ENCODE peak calls at places on chromosomes 13 and 19, in eight cellular contexts. H is GM12865, F is AG04450, A is HCT116, U is esophagus muscularis mucosa, Q is mesenchymal stem cell, N is breast epithelium, M is lower leg skin. L is an unnamed sample.

GRCh38 chr19:2095338-2095938 is 688 bp downstream of the MOB3A start:
- DNase-seq in U (no peak), M (no peak), Q (peak), F (no peak), N (no peak), H (peak), A (no peak), L (no peak)

GRCh38 chr19:38055040-38055439 is 148.0 kb downstream of the SIPA1L3 start:
- DNase-seq in F (no peak), H (no peak), Q (no peak), M (no peak), A (no peak), N (no peak), U (no peak), L (no peak)

GRCh38 chr13:113351514-113352026 is 12.4 kb downstream of the GRTP1 start:
- DNase-seq in Q (no peak), A (no peak), M (no peak), N (no peak), H (no peak), F (no peak), U (no peak), L (no peak)

GRCh38 chr19:33468361-33469170 is 53.0 kb downstream of the PEPD start:
- DNase-seq in M (no peak), H (no peak), Q (peak), F (no peak), U (no peak), N (peak), A (no peak), L (no peak)

GRCh38 chr19:4157164-4157563 is 3.7 kb downstream of the CREB3L3 start:
- DNase-seq in F (no peak), Q (no peak), M (no peak), H (no peak), N (no peak), U (no peak), A (no peak), L (no peak)

GRCh38 chr19:7722231-7722651 is 9.7 kb downstream of the CLEC4G start:
- DNase-seq in M (no peak), U (no peak), H (peak), A (no peak), F (no peak), Q (no peak), N (no peak), L (no peak)

GRCh38 chr13:31200636-31200970 is 828 bp downstream of the B3GLCT start:
- DNase-seq in U (no peak), A (no peak), M (peak), N (peak), F (no peak), Q (peak), H (peak), L (no peak)

GRCh38 chr13:113630804-113631203 is 27.2 kb downstream of the ATP4B start:
- DNase-seq in A (no peak), Q (no peak), H (no peak), U (no peak), N (peak), F (no peak), M (no peak), L (no peak)

GRCh38 chr13:90336507-90336906 is 1011.0 kb upstream of the MIR17HG start:
- DNase-seq in Q (no peak), H (no peak), M (no peak), U (no peak), A (no peak), F (no peak), N (no peak), L (no peak)

GRCh38 chr13:44693156-44693826 is 117.2 kb upstream of the TSC22D1 start:
- DNase-seq in F (no peak), N (no peak), A (no peak), Q (no peak), M (no peak), U (no peak), H (no peak), L (no peak)

GRCh38 chr13:105341758-105342157 is 1193.7 kb downstream of the EFNB2 start:
- DNase-seq in N (no peak), Q (no peak), U (no peak), F (no peak), M (no peak), H (no peak), A (no peak), L (no peak)

GRCh38 chr13:73215807-73216206 is 157.0 kb downstream of the KLF5 start:
- DNase-seq in F (no peak), A (no peak), M (no peak), U (no peak), Q (peak), N (no peak), H (no peak), L (no peak)

GRCh38 chr13:73521291-73521626 is 462.5 kb downstream of the KLF5 start:
- DNase-seq in A (no peak), H (no peak), Q (no peak), M (no peak), N (no peak), U (no peak), F (no peak), L (no peak)

DNA sequence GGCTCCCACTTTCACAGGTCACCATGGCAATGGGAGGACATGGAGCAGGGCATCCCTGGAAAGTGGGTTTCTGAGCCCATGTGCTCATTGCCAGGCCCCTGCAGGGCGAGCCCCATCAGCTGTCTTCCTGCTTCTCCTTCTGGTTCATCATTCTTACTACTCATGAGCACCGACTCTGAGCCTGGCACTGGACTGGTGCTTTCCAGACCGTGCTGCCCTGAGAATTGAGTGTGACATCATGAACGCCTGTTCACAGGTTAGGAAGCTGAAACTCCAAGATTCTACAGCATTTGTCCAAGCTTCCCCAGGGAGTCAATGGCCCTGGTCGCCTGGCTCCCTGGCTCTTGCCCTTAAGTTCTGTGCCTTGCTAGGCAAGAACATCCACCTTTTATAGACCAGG is 210.4 kb upstream of the ZNF536 start:
- DNase-seq in A (no peak), N (no peak), Q (no peak), F (no peak), H (no peak), M (no peak), U (peak), L (no peak)
- H3K4me3 ChIP-seq in A (no peak), N (no peak), Q (no peak), F (no peak), H (no peak), M (no peak), U (no peak), L (no peak)

GRCh38 chr13:34335662-34336007 is 517.7 kb downstream of the RFC3 start:
- DNase-seq in A (no peak), N (no peak), Q (no peak), M (no peak), U (no peak), H (no peak), F (no peak), L (no peak)

GRCh38 chr13:34340534-34340933 is 522.6 kb downstream of the RFC3 start:
- DNase-seq in U (no peak), A (no peak), Q (peak), M (peak), N (no peak), H (no peak), F (no peak), L (no peak)

GRCh38 chr13:34338102-34338501 is 520.2 kb downstream of the RFC3 start:
- DNase-seq in H (no peak), N (no peak), U (no peak), A (no peak), M (no peak), F (no peak), Q (no peak), L (no peak)

DNA sequence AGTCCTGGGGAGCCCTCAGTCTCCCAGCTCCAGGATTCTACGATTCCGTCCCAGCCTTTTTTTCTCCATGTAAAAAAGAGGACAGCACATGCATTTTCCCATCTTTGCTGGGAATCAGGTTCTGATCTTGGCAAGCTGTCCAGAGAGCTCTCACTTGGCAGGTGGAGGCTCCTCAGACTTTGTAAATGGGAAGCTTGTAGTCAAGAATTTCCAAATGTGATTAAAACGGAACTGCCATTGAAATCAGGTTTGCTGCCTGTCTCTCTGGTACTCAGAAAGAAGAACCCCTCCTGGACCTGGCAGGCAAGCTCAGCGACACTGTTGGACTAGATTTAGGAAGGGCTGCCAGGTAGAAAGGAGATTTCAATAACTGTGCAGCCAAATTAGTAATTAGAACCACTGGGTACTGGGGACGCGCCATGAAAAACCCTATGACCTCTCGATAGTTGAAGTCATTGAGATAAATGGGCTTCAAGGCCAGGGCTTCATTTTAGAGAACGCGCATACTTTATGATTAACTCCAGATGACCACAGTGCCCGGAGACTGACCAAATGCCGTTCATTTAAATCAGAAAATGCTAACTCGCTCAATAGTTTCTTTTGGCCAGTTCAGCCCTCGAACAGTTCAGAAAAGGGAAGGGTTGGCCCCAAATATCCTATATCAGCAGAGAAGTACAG is 517.2 kb downstream of the RFC3 start:
- DNase-seq in Q (no peak), H (no peak), A (no peak), F (no peak), N (no peak), U (peak), M (no peak), L (no peak)
- H3K4me3 ChIP-seq in Q (peak), H (no peak), A (no peak), F (no peak), N (no peak), U (no peak), M (no peak), L (no peak)

DNA sequence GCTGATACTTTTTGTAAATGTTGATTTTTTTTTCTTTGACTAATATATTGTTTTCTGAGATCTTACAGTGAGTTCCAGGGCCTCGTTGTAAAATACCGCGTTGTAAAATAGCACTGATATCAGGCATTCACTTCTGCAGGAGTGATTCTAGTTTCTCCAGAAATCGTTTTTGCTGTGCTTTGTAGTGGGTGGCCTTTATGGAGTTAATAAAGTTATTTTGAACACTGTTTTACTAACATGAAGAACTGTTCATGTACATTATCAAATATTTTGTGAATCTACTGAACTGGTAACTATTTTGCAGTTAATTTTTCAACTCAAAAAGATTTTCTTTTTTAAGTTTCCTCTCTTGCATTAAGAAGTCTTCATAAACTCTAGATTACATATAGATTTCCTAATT is 985 bp upstream of the ZNF266 start:
- DNase-seq in N (no peak), M (no peak), A (no peak), F (no peak), Q (no peak), H (no peak), U (no peak), L (no peak)
- H3K4me3 ChIP-seq in N (no peak), M (no peak), A (no peak), F (peak), Q (peak), H (peak), U (no peak), L (no peak)

GRCh38 chr13:32316030-32316344 is 679 bp downstream of the BRCA2 start:
- DNase-seq in N (no peak), U (no peak), A (no peak), F (no peak), Q (no peak), H (peak), M (no peak), L (no peak)

GRCh38 chr13:32318072-32318471 is 2.8 kb downstream of the BRCA2 start:
- DNase-seq in F (no peak), Q (no peak), A (no peak), M (no peak), H (no peak), N (no peak), U (no peak), L (no peak)

GRCh38 chr13:32314968-32315254 is 252 bp downstream of the ZAR1L start:
- DNase-seq in M (peak), U (no peak), F (no peak), N (no peak), A (peak), Q (peak), H (peak), L (no peak)

GRCh38 chr13:32315255-32316029 is at the start of the genes BRCA2 and ZAR1L:
- DNase-seq in U (peak), N (peak), F (peak), H (peak), M (peak), Q (peak), A (peak), L (peak)

GRCh38 chr13:32316476-32316875 is 1.2 kb downstream of the BRCA2 start:
- DNase-seq in F (no peak), Q (peak), U (no peak), N (no peak), M (no peak), A (no peak), H (no peak), L (no peak)
- H3K4me3 ChIP-seq in F (peak), Q (peak), U (peak), N (peak), M (no peak), A (peak), H (peak), L (peak)

GRCh38 chr19:13849991-13850909 is 26.7 kb upstream of the NANOS3 start:
- DNase-seq in N (peak), M (peak), A (no peak), Q (peak), F (no peak), U (no peak), H (peak), L (no peak)
- H3K4me3 ChIP-seq in N (peak), M (no peak), A (peak), Q (peak), F (peak), U (peak), H (no peak), L (peak)

DNA sequence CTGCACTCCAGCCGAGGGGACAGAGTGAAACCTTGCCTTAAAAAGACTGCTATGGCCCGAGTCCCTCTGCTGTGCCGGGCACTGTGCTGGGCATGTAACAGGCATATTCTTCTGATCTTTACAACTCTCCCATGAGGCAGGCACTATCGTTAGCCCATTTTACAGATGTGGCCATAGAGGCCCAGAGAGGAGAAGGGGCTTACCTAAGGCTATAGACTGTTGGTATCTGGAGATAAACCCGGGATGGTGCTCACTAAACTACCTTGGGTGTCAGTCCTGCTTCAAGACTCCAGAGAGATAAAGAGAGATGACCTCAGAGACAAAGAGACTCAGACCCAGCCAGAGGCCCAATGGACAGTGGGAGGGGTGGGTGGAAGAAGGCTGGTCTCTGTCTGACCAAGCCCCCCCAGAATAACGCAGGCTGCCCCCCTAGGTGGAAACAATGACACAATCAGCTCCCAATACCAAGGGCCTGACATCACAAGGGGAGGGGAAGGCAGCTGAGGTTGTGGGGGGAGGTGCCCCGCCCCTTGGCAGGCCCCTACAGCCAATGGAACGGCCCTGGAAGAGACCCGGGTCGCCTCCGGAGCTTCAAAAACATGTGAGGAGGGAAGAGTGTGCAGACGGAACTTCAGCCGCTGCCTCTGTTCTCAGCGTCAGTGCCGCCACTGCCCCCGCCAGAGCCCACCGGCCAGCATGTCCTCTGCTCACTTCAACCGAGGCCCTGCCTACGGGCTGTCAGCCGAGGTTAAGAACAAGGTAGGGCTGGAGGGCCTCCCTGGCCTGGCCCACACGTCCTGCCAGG is at the start of gene CNN1:
- DNase-seq in F (peak), H (no peak), M (no peak), A (no peak), Q (peak), N (peak), U (peak), L (no peak)
- H3K4me3 ChIP-seq in F (peak), H (no peak), M (no peak), A (no peak), Q (peak), N (peak), U (peak), L (no peak)

L was measured in HFF-Myc.